ENCODE peak calls at places on chromosome 13, in four cellular contexts. One of them, this sample, is unnamed.

GRCh38 chr13:39765801-39766463 is 110.5 kb downstream of the COG6 start:
- DNase-seq in chondrocyte: no peak
- DNase-seq in ovary: peak; percentile 57
- DNase-seq in upper lobe of right lung: no peak
- DNase-seq in this sample: no peak

GRCh38 chr13:76720827-76721226 is 165.4 kb downstream of the KCTD12 start:
- DNase-seq in chondrocyte: no peak
- DNase-seq in ovary: no peak
- DNase-seq in upper lobe of right lung: no peak
- DNase-seq in this sample: no peak

GRCh38 chr13:19681517-19681916 is 48.1 kb downstream of the MPHOSPH8 start:
- DNase-seq in chondrocyte: no peak
- DNase-seq in ovary: no peak
- DNase-seq in upper lobe of right lung: no peak
- DNase-seq in this sample: no peak

GRCh38 chr13:79429309-79429708 is 23.3 kb upstream of the RBM26 start:
- DNase-seq in chondrocyte: no peak
- DNase-seq in ovary: no peak
- DNase-seq in upper lobe of right lung: no peak
- DNase-seq in this sample: no peak

GRCh38 chr13:22114630-22115311 is 443.9 kb downstream of the FGF9 start:
- DNase-seq in chondrocyte: no peak
- DNase-seq in ovary: no peak
- DNase-seq in upper lobe of right lung: no peak
- DNase-seq in this sample: peak; percentile 80

GRCh38 chr13:45396548-45397095 is 21.6 kb downstream of the SLC25A30 start:
- DNase-seq in chondrocyte: no peak
- DNase-seq in ovary: no peak
- DNase-seq in upper lobe of right lung: no peak
- DNase-seq in this sample: no peak

GRCh38 chr13:90188237-90188636 is 1159.2 kb upstream of the MIR17HG start:
- DNase-seq in chondrocyte: no peak
- DNase-seq in ovary: no peak
- DNase-seq in upper lobe of right lung: no peak
- DNase-seq in this sample: no peak

GRCh38 chr13:111316161-111316730 is 4.2 kb upstream of the TEX29 start:
- DNase-seq in chondrocyte: no peak
- DNase-seq in ovary: no peak
- DNase-seq in upper lobe of right lung: no peak
- DNase-seq in this sample: no peak

GRCh38 chr13:82407321-82407720 is 1475.0 kb downstream of the SLITRK1 start:
- DNase-seq in chondrocyte: no peak
- DNase-seq in ovary: no peak
- DNase-seq in upper lobe of right lung: no peak
- DNase-seq in this sample: no peak

GRCh38 chr13:22198001-22198400 is 527.1 kb downstream of the FGF9 start:
- DNase-seq in chondrocyte: no peak
- DNase-seq in ovary: no peak
- DNase-seq in upper lobe of right lung: no peak
- DNase-seq in this sample: no peak

GRCh38 chr13:51380269-51380668 is 40.8 kb downstream of the SERPINE3 start:
- DNase-seq in chondrocyte: no peak
- DNase-seq in ovary: no peak
- DNase-seq in upper lobe of right lung: no peak
- DNase-seq in this sample: no peak

GRCh38 chr13:52846567-52847321 is 1.7 kb downstream of the PCDH8 start:
- DNase-seq in chondrocyte: no peak
- DNase-seq in ovary: peak; percentile 25
- DNase-seq in upper lobe of right lung: peak; percentile 73
- DNase-seq in this sample: no peak

GRCh38 chr13:86826232-86826631 is 844.9 kb upstream of the SLITRK5 start:
- DNase-seq in chondrocyte: no peak
- DNase-seq in ovary: no peak
- DNase-seq in upper lobe of right lung: no peak
- DNase-seq in this sample: no peak

GRCh38 chr13:71758823-71759222 is 108.2 kb downstream of the DACH1 start:
- DNase-seq in chondrocyte: no peak
- DNase-seq in ovary: no peak
- DNase-seq in upper lobe of right lung: no peak
- DNase-seq in this sample: no peak

GRCh38 chr13:67520886-67521285 is 290.8 kb upstream of the PCDH9 start:
- DNase-seq in chondrocyte: no peak
- DNase-seq in ovary: no peak
- DNase-seq in upper lobe of right lung: no peak
- DNase-seq in this sample: no peak

GRCh38 chr13:101123028-101123427 is 293.3 kb downstream of the NALCN start:
- DNase-seq in chondrocyte: no peak
- DNase-seq in ovary: no peak
- DNase-seq in upper lobe of right lung: no peak
- DNase-seq in this sample: no peak

DNA sequence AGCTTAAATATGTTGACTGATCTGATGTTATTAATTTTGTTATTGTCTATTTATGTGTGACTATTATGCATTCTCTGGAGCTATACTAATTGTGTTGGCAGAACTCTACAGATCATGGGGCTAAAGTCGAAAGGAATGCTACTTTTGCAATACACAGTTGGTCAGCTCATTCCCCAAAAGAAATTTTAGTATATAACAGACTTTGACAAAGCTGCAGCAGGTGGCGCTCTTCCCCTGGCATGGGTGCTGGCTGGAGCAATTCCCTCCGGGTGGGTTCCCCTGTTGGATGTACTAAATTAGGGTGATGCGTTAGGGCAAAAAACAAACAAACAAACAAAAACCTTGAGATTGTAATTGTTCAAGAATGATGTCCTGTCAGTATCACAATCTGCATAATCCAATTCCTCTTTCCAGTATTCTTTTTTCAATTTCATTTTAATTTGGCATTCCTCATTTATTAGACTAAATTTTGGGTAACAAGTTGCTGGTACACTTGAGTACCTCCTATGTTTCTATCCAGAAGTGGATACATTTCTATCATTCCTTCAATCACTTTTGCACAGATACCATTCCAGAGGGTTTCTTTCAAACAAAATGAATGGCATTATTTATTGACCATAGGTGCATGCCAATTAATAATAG is 322.8 kb upstream of the EDNRB start:
- DNase-seq in chondrocyte: no peak
- DNase-seq in ovary: no peak
- DNase-seq in upper lobe of right lung: peak; percentile 65
- DNase-seq in this sample: peak; percentile 15
- TF ChIP-seq CTCF in chondrocyte: peak; percentile 78
- TF ChIP-seq CTCF in ovary: no peak
- TF ChIP-seq CTCF in upper lobe of right lung: peak; percentile 50
- TF ChIP-seq CTCF in this sample: peak; percentile 69

GRCh38 chr13:66200555-66200954 is 1029.6 kb downstream of the PCDH9 start:
- DNase-seq in chondrocyte: no peak
- DNase-seq in ovary: no peak
- DNase-seq in upper lobe of right lung: no peak
- DNase-seq in this sample: no peak
- TF ChIP-seq CTCF in chondrocyte: peak; percentile 39
- TF ChIP-seq CTCF in ovary: no peak
- TF ChIP-seq CTCF in upper lobe of right lung: no peak
- TF ChIP-seq CTCF in this sample: no peak

GRCh38 chr13:30364133-30364532 is 56.8 kb upstream of the KATNAL1 start:
- DNase-seq in chondrocyte: no peak
- DNase-seq in ovary: no peak
- DNase-seq in upper lobe of right lung: no peak
- DNase-seq in this sample: no peak
- TF ChIP-seq CTCF in chondrocyte: no peak
- TF ChIP-seq CTCF in ovary: no peak
- TF ChIP-seq CTCF in upper lobe of right lung: no peak
- TF ChIP-seq CTCF in this sample: no peak

DNA sequence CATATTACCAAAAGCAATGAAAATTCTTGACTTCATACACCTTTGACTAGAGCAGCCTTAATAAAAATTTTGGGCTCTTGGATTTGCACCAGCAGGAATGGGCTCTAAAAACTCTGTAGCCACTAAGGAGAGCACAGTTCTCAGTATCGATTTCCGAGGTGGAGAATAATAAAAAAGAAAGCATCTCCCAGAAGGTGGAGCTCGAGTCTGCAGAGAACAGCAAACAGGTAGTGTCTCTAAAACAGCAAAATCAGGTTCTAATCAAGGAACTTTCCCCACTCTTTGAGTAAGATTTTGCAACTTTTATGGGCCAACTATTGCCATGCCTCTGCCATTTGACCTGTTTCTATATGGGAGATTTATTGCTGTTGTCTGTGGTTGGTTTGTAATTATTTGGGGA is 258.7 kb upstream of the GPC6 start:
- DNase-seq in chondrocyte: no peak
- DNase-seq in ovary: no peak
- DNase-seq in upper lobe of right lung: no peak
- DNase-seq in this sample: no peak
- TF ChIP-seq CTCF in chondrocyte: peak; percentile 77
- TF ChIP-seq CTCF in ovary: no peak
- TF ChIP-seq CTCF in upper lobe of right lung: no peak
- TF ChIP-seq CTCF in this sample: no peak

GRCh38 chr13:32246468-32246867 is 68.7 kb downstream of the ZAR1L start:
- DNase-seq in chondrocyte: no peak
- DNase-seq in ovary: peak; percentile 37
- DNase-seq in upper lobe of right lung: no peak
- DNase-seq in this sample: peak; percentile 71
- TF ChIP-seq CTCF in chondrocyte: peak; percentile 87
- TF ChIP-seq CTCF in ovary: no peak
- TF ChIP-seq CTCF in upper lobe of right lung: peak; percentile 75
- TF ChIP-seq CTCF in this sample: peak; percentile 70

GRCh38 chr13:26340812-26341211 is 86.9 kb downstream of the CDK8 start:
- DNase-seq in chondrocyte: no peak
- DNase-seq in ovary: no peak
- DNase-seq in upper lobe of right lung: no peak
- DNase-seq in this sample: no peak
- TF ChIP-seq CTCF in chondrocyte: no peak
- TF ChIP-seq CTCF in ovary: no peak
- TF ChIP-seq CTCF in upper lobe of right lung: no peak
- TF ChIP-seq CTCF in this sample: no peak

GRCh38 chr13:64052526-64052925 is 2636.9 kb upstream of the PCDH20 start:
- DNase-seq in chondrocyte: no peak
- DNase-seq in ovary: no peak
- DNase-seq in upper lobe of right lung: no peak
- DNase-seq in this sample: no peak

GRCh38 chr13:64054306-64054705 is 2638.7 kb upstream of the PCDH20 start:
- DNase-seq in chondrocyte: no peak
- DNase-seq in ovary: no peak
- DNase-seq in upper lobe of right lung: no peak
- DNase-seq in this sample: no peak

DNA sequence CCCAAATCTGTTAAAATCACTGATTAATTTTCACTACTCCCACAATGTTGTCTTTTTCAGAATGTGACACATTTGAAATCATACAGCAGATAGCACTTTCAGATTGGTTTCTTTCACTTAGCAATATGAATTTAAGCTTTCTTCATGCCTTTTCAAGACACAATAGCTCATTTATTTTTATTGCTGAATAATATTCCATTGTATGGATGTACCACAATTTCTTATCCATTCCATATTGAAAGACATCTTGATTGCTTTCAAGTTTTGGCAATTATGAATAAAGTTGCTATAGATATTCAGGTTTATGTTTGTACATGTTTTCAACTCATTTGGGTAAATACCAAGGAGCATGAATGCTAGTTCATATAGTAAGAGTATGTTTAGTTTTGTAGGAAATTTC is 2635.6 kb upstream of the PCDH20 start:
- DNase-seq in chondrocyte: no peak
- DNase-seq in ovary: no peak
- DNase-seq in upper lobe of right lung: no peak
- DNase-seq in this sample: no peak
- TF ChIP-seq CTCF in chondrocyte: no peak
- TF ChIP-seq CTCF in ovary: no peak
- TF ChIP-seq CTCF in upper lobe of right lung: no peak
- TF ChIP-seq CTCF in this sample: no peak

This sample was measured in GM10248.